ENCODE peak calls at places on chromosome 3, in nine cellular contexts. Z is NCI-H524; L is tibial artery; W is AG08396; B is BJ; F is hepatocyte; Y is GM12878; H is AG08395; K is CD8-positive, alpha-beta T cell. A is an unnamed sample.
A peak's percentile ranks its signal among the peaks of the same experiment; 100 is the strongest.

GRCh38 chr3:89227218-89227617 is 119.8 kb downstream of the EPHA3 start:
- DNase-seq in Z (no peak), L (no peak), W (no peak), B (no peak), F (no peak), Y (no peak), H (no peak), K (no peak), A (no peak)

GRCh38 chr3:49719214-49719884 is at the start of gene AMIGO3:
- DNase-seq in Z (peak; percentile 92), L (peak; percentile 97), W (peak; percentile 98), B (peak; percentile 56), F (peak; percentile 96), Y (peak; percentile 40), H (peak; percentile 98), K (peak; percentile 78), A (peak; percentile 94)

GRCh38 chr3:108190346-108190745 is 31.9 kb downstream of the IFT57 start:
- DNase-seq in Z (no peak), L (no peak), W (no peak), B (no peak), F (no peak), Y (no peak), H (no peak), K (no peak), A (no peak)

GRCh38 chr3:13546667-13547171 is 2.2 kb upstream of the FBLN2 start:
- DNase-seq in Z (no peak), L (no peak), W (no peak), B (no peak), F (peak; percentile 60), Y (no peak), H (no peak), K (no peak), A (no peak)

GRCh38 chr3:177136715-177137114 is 60.6 kb downstream of the TBL1XR1 start:
- DNase-seq in Z (no peak), L (no peak), W (no peak), B (no peak), F (no peak), Y (no peak), H (no peak), K (no peak), A (no peak)

GRCh38 chr3:10511809-10512494 is 6.6 kb upstream of the ATP2B2 start:
- DNase-seq in Z (no peak), L (no peak), W (peak; percentile 58), B (no peak), F (no peak), Y (no peak), H (peak; percentile 55), K (no peak), A (no peak)

GRCh38 chr3:87246662-87247061 is 19.6 kb downstream of the CHMP2B start:
- DNase-seq in Z (no peak), L (no peak), W (no peak), B (no peak), F (no peak), Y (no peak), H (no peak), K (no peak), A (no peak)

GRCh38 chr3:52195823-52196331 is 2.1 kb upstream of the ALAS1 start:
- DNase-seq in Z (no peak), L (no peak), W (peak; percentile 53), B (no peak), F (no peak), Y (no peak), H (peak; percentile 71), K (no peak), A (no peak)

GRCh38 chr3:52068730-52069129 is 12.4 kb upstream of the DUSP7 start:
- DNase-seq in Z (no peak), L (no peak), W (no peak), B (no peak), F (no peak), Y (no peak), H (no peak), K (no peak), A (no peak)

GRCh38 chr3:193912621-193913178 is 223.2 kb upstream of the HES1 start:
- DNase-seq in Z (no peak), L (no peak), W (no peak), B (no peak), F (no peak), Y (no peak), H (no peak), K (no peak), A (no peak)

GRCh38 chr3:42804113-42804830 is at the start of gene HIGD1A:
- DNase-seq in Z (peak; percentile 94), L (peak; percentile 98), W (peak; percentile 98), B (peak; percentile 71), F (peak; percentile 98), Y (peak; percentile 79), H (peak; percentile 99), K (peak; percentile 88), A (peak; percentile 97)

GRCh38 chr3:170997966-170998913 is 28.3 kb downstream of the SLC2A2 start:
- DNase-seq in Z (no peak), L (no peak), W (no peak), B (peak; percentile 36), F (peak; percentile 17), Y (no peak), H (peak; percentile 6), K (no peak), A (no peak)